ENCODE peak calls at places on chromosomes 1 and 21, in seven cellular contexts. Y is cardiac muscle cell, B is MM.1S, V is IMR-90, S is HCT116, O is PC-9, X is OCI-LY7. D is an unnamed sample.

GRCh38 chr1:47624531-47624930 is 186.7 kb downstream of the FOXD2 start:
- DNase-seq in O (no peak), S (peak; percentile 32), B (no peak), Y (no peak), X (peak; percentile 2), V (no peak), D (no peak)

GRCh38 chr1:177568702-177569101 is 397.9 kb downstream of the BRINP2 start:
- DNase-seq in V (no peak), O (no peak), B (no peak), Y (no peak), X (no peak), S (no peak), D (no peak)

GRCh38 chr1:195113471-195113870 is 1494.8 kb downstream of the KCNT2 start:
- DNase-seq in B (no peak), X (no peak), O (no peak), V (no peak), Y (no peak), S (no peak), D (no peak)

GRCh38 chr1:100536031-100536430 is 1.9 kb upstream of the GPR88 start:
- DNase-seq in O (no peak), V (no peak), B (peak; percentile 34), S (no peak), X (peak; percentile 7), Y (no peak), D (peak; percentile 62)

GRCh38 chr1:54601730-54602129 is 21.6 kb downstream of the FAM151A start:
- DNase-seq in X (no peak), O (no peak), S (no peak), B (no peak), Y (no peak), V (no peak), D (no peak)

GRCh38 chr1:56774067-56774609 is 45.1 kb downstream of the FYB2 start:
- DNase-seq in S (no peak), X (no peak), B (no peak), V (no peak), O (no peak), Y (no peak), D (no peak)

GRCh38 chr1:145985502-145986439 is 10.6 kb downstream of the TXNIP start:
- DNase-seq in Y (peak; percentile 76), B (no peak), X (no peak), V (peak; percentile 73), O (peak; percentile 33), S (peak; percentile 33), D (no peak)

GRCh38 chr21:27220416-27220815 is 253.5 kb upstream of the ADAMTS5 start:
- DNase-seq in O (no peak), B (no peak), X (no peak), S (no peak), Y (no peak), V (no peak), D (no peak)

GRCh38 chr1:1551524-1552262 is 11.3 kb upstream of the TMEM240 start:
- DNase-seq in B (no peak), X (no peak), S (no peak), Y (no peak), V (no peak), O (no peak), D (no peak)

GRCh38 chr1:48869116-48869893 is 92.6 kb upstream of the BEND5 start:
- DNase-seq in Y (peak; percentile 74), B (no peak), O (no peak), V (no peak), X (no peak), S (no peak), D (no peak)

GRCh38 chr1:150619576-150620509 is 9.6 kb downstream of the ENSA start:
- DNase-seq in V (peak; percentile 80), Y (peak; percentile 81), S (no peak), O (peak; percentile 30), B (no peak), X (peak; percentile 50), D (no peak)

GRCh38 chr21:19609611-19610010 is 1206.0 kb upstream of the TMPRSS15 start:
- DNase-seq in O (no peak), Y (no peak), X (no peak), S (no peak), V (no peak), B (no peak), D (no peak)

GRCh38 chr21:17527240-17527639 is 14.4 kb downstream of the CXADR start:
- DNase-seq in B (no peak), X (no peak), O (peak; percentile 34), V (peak; percentile 41), Y (peak; percentile 65), S (no peak), D (no peak)

GRCh38 chr1:44354268-44354839 is 703 bp downstream of the ERI3 start:
- DNase-seq in V (peak; percentile 35), S (no peak), Y (peak; percentile 29), B (no peak), O (peak; percentile 23), X (no peak), D (no peak)

GRCh38 chr1:78688701-78689100 is 39.1 kb downstream of the IFI44 start:
- DNase-seq in Y (peak; percentile 77), B (no peak), O (no peak), V (peak; percentile 57), S (no peak), X (no peak), D (no peak)

GRCh38 chr1:75672528-75673393 is 51.7 kb upstream of the ACADM start:
- DNase-seq in B (peak; percentile 26), X (no peak), V (peak; percentile 83), Y (peak; percentile 59), O (peak; percentile 46), S (peak; percentile 55), D (no peak)

GRCh38 chr1:234605983-234606730 is 3.8 kb downstream of the IRF2BP2 start:
- DNase-seq in O (peak; percentile 33), S (no peak), V (peak; percentile 62), B (peak; percentile 50), X (peak; percentile 30), Y (peak; percentile 73), D (no peak)

GRCh38 chr1:205837380-205837970 is 12.5 kb downstream of the PM20D1 start:
- DNase-seq in X (no peak), S (no peak), Y (no peak), B (no peak), O (no peak), V (no peak), D (no peak)

GRCh38 chr1:151822404-151822803 is 9.2 kb downstream of the RORC start:
- DNase-seq in Y (no peak), B (no peak), S (no peak), V (no peak), O (no peak), X (no peak), D (no peak)

GRCh38 chr1:161089938-161090337 is 580 bp upstream of the NECTIN4 start:
- DNase-seq in V (no peak), O (no peak), Y (no peak), B (no peak), X (no peak), S (no peak), D (no peak)

GRCh38 chr1:42340093-42340492 is 5.1 kb upstream of the FOXJ3 start:
- DNase-seq in X (no peak), Y (no peak), S (no peak), V (peak; percentile 16), B (no peak), O (peak; percentile 54), D (no peak)

GRCh38 chr1:223394242-223394641 is 1.0 kb downstream of the CCDC185 start:
- DNase-seq in Y (no peak), O (no peak), S (no peak), V (no peak), B (no peak), X (no peak), D (no peak)

GRCh38 chr1:109218516-109218915 is 4.8 kb downstream of the SARS1 start:
- DNase-seq in V (no peak), B (no peak), S (no peak), Y (peak; percentile 12), O (no peak), X (no peak), D (no peak)

GRCh38 chr21:43689556-43690337 is 29.2 kb upstream of the PDXK start:
- DNase-seq in S (no peak), B (no peak), V (no peak), Y (no peak), O (no peak), X (no peak), D (no peak)

GRCh38 chr1:44792736-44793502 is 4.9 kb upstream of the BEST4 start:
- DNase-seq in O (no peak), X (no peak), B (no peak), V (no peak), Y (no peak), S (no peak), D (no peak)

GRCh38 chr21:45288441-45288841 is 746 bp upstream of the POFUT2 start:
- DNase-seq in V (no peak), X (no peak), S (no peak), Y (no peak), O (no peak), B (no peak), D (no peak)
- H3K4me3 ChIP-seq in V (peak overlapping the region; percentile 88), X (peak overlapping the region; percentile 93), S (peak overlapping the region; percentile 80), Y (peak overlapping the region; percentile 99), O (peak overlapping the region; percentile 79), B (peak overlapping the region; percentile 88), D (peak overlapping the region; percentile 87)

GRCh38 chr21:31999810-32000468 is 127.1 kb downstream of the HUNK start:
- DNase-seq in O (no peak), S (no peak), Y (no peak), B (no peak), X (no peak), V (no peak), D (no peak)
- H3K36me3 ChIP-seq in O (no peaks in the 10 kb centered on the region), S (no peaks in the 10 kb centered on the region), Y (peaks cover 4% of the 10 kb centered on the region), B (no peaks in the 10 kb centered on the region), X (no peaks in the 10 kb centered on the region), V (peaks cover 28% of the 10 kb centered on the region), D (no peaks in the 10 kb centered on the region)

GRCh38 chr1:240329443-240329842 is 237.8 kb downstream of the FMN2 start:
- DNase-seq in S (no peak), V (no peak), X (no peak), Y (no peak), B (no peak), O (no peak), D (no peak)
- H3K4me3 ChIP-seq in S (no peak overlapping the region), V (no peak overlapping the region), X (no peak overlapping the region), Y (no peak overlapping the region), B (no peak overlapping the region), O (no peak overlapping the region), D (no peak overlapping the region)

GRCh38 chr1:15933684-15934083 is 42.2 kb downstream of the ZBTB17 start:
- DNase-seq in O (no peak), S (no peak), V (no peak), X (no peak), Y (no peak), B (no peak), D (no peak)

GRCh38 chr1:15934211-15935055 is 41.5 kb downstream of the ZBTB17 start:
- DNase-seq in B (no peak), O (no peak), Y (no peak), S (no peak), V (no peak), X (no peak), D (no peak)

GRCh38 chr1:15932612-15933011 is 43.3 kb downstream of the ZBTB17 start:
- DNase-seq in Y (no peak), B (no peak), X (no peak), V (no peak), S (no peak), O (no peak), D (no peak)

GRCh38 chr1:15929258-15929935 is 46.5 kb downstream of the ZBTB17 start:
- DNase-seq in X (no peak), B (no peak), V (no peak), O (no peak), Y (no peak), S (no peak), D (no peak)

DNA sequence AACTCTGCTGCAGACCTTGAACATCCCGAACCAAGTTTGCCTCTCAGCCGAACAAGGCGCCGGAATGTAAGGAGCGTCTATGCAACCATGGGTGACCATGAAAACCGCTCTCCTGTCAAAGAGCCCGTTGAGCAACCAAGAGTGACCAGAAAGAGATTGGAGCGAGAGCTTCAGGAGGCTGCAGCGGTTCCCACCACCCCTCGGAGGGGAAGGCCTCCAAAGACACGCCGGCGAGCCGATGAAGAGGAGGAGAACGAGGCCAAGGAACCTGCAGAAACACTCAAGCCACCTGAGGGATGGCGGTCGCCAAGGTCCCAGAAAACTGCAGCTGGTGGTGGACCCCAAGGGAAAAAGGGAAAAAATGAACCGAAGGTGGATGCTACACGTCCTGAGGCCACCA is 44.0 kb downstream of the ZBTB17 start:
- DNase-seq in X (no peak), O (no peak), B (no peak), S (no peak), Y (no peak), V (no peak), D (no peak)
- H3K36me3 ChIP-seq in X (peaks cover 99% of the 10 kb centered on the region), O (peaks cover 15% of the 10 kb centered on the region), B (peaks cover 29% of the 10 kb centered on the region), S (peaks cover 55% of the 10 kb centered on the region), Y (peaks cover 75% of the 10 kb centered on the region), V (peaks cover 66% of the 10 kb centered on the region), D (peaks cover 58% of the 10 kb centered on the region)

D was measured in GM06990.